ENCODE peak calls at places on chromosome 19, in four cellular contexts. One of them, this sample, is unnamed.

GRCh38 chr19:5289060-5289990 is 51.3 kb downstream of the PTPRS start:
- DNase-seq in thoracic aorta: no peak
- DNase-seq in uterus: no peak
- DNase-seq in ascending aorta: no peak
- DNase-seq in this sample: no peak

GRCh38 chr19:49861127-49861526 is 6.2 kb downstream of the PNKP start:
- DNase-seq in uterus: peak
- DNase-seq in thoracic aorta: no peak
- DNase-seq in ascending aorta: no peak
- DNase-seq in this sample: no peak

GRCh38 chr19:33296473-33297060 is 5.8 kb downstream of the CEBPA start:
- DNase-seq in ascending aorta: no peak
- DNase-seq in uterus: peak
- DNase-seq in thoracic aorta: no peak
- DNase-seq in this sample: peak

GRCh38 chr19:5913739-5914357 is at the start of gene CAPS:
- DNase-seq in ascending aorta: peak
- DNase-seq in thoracic aorta: no peak
- DNase-seq in uterus: no peak
- DNase-seq in this sample: no peak

GRCh38 chr19:42471554-42472249 is 29.0 kb upstream of the CXCL17 start:
- DNase-seq in ascending aorta: no peak
- DNase-seq in thoracic aorta: no peak
- DNase-seq in uterus: no peak
- DNase-seq in this sample: no peak

GRCh38 chr19:29810504-29810871 is 1.3 kb upstream of the CCNE1 start:
- DNase-seq in uterus: peak
- DNase-seq in ascending aorta: no peak
- DNase-seq in thoracic aorta: no peak
- DNase-seq in this sample: no peak

GRCh38 chr19:20422216-20422615 is 143.4 kb downstream of the ZNF737 start:
- DNase-seq in thoracic aorta: no peak
- DNase-seq in uterus: no peak
- DNase-seq in ascending aorta: no peak
- DNase-seq in this sample: no peak

GRCh38 chr19:42197375-42197817 is 20.1 kb downstream of the DEDD2 start:
- DNase-seq in thoracic aorta: no peak
- DNase-seq in uterus: no peak
- DNase-seq in ascending aorta: no peak
- DNase-seq in this sample: no peak

GRCh38 chr19:29590278-29590677 is 15.8 kb upstream of the POP4 start:
- DNase-seq in thoracic aorta: no peak
- DNase-seq in ascending aorta: peak
- DNase-seq in uterus: no peak
- DNase-seq in this sample: no peak

GRCh38 chr19:50003810-50004419 is 21.3 kb downstream of the VRK3 start:
- DNase-seq in thoracic aorta: peak
- DNase-seq in uterus: peak
- DNase-seq in ascending aorta: peak
- DNase-seq in this sample: peak

GRCh38 chr19:620166-620862 is 13.0 kb downstream of the POLRMT start:
- DNase-seq in uterus: no peak
- DNase-seq in thoracic aorta: no peak
- DNase-seq in ascending aorta: no peak
- DNase-seq in this sample: no peak

GRCh38 chr19:44112802-44113137 is 429 bp upstream of the ZNF225 start:
- DNase-seq in uterus: no peak
- DNase-seq in ascending aorta: no peak
- DNase-seq in thoracic aorta: no peak
- DNase-seq in this sample: no peak

GRCh38 chr19:6065685-6066365 is 44.5 kb downstream of the RFX2 start:
- DNase-seq in uterus: peak
- DNase-seq in thoracic aorta: no peak
- DNase-seq in ascending aorta: peak
- DNase-seq in this sample: no peak

GRCh38 chr19:1680976-1681375 is 28.6 kb upstream of the TCF3 start:
- DNase-seq in thoracic aorta: no peak
- DNase-seq in uterus: no peak
- DNase-seq in ascending aorta: no peak
- DNase-seq in this sample: no peak

GRCh38 chr19:40530091-40530901 is 46.4 kb upstream of the SHKBP1 start:
- DNase-seq in uterus: no peak
- DNase-seq in ascending aorta: no peak
- DNase-seq in thoracic aorta: no peak
- DNase-seq in this sample: no peak

GRCh38 chr19:2054763-2055162 is 3.7 kb upstream of the MKNK2 start:
- DNase-seq in thoracic aorta: no peak
- DNase-seq in ascending aorta: no peak
- DNase-seq in uterus: no peak
- DNase-seq in this sample: no peak

GRCh38 chr19:45045671-45046353 is 7.0 kb downstream of the CLASRP start:
- DNase-seq in ascending aorta: no peak
- DNase-seq in uterus: no peak
- DNase-seq in thoracic aorta: no peak
- DNase-seq in this sample: no peak

GRCh38 chr19:32642771-32643170 is 32.2 kb downstream of the ANKRD27 start:
- DNase-seq in ascending aorta: no peak
- DNase-seq in thoracic aorta: no peak
- DNase-seq in uterus: no peak
- DNase-seq in this sample: no peak

GRCh38 chr19:45376045-45376724 is 5.8 kb upstream of the ERCC2 start:
- DNase-seq in thoracic aorta: no peak
- DNase-seq in ascending aorta: no peak
- DNase-seq in uterus: peak
- DNase-seq in this sample: peak

GRCh38 chr19:45464861-45465427 is 2.9 kb upstream of the FOSB start:
- DNase-seq in uterus: no peak
- DNase-seq in thoracic aorta: no peak
- DNase-seq in ascending aorta: no peak
- DNase-seq in this sample: no peak

GRCh38 chr19:23823952-23824389 is 65.3 kb upstream of the ZNF681 start:
- DNase-seq in uterus: no peak
- DNase-seq in thoracic aorta: no peak
- DNase-seq in ascending aorta: no peak
- DNase-seq in this sample: no peak

DNA sequence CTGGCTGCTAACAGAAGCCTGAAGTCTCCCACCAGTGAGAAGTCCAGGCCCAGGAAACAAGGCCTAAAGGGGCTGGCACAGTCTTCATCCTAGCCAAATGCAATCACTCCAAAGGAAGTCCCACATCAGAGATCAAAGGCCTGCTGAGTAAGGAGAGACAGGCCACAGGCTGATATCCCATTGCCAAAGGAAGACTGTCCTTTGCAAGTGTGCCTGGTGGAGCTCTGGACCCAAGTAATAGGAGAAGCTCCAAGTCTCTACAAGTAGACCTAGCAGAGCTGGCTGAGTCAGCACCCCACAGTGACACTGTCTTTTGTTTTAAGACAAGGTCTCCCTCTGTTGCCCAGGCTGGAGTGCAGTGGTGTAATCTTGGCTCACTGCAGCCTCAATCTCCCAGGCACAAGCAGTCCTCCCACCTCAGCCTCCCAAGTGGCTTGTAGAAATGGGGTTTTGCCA is 4.5 kb downstream of the DBP start:
- DNase-seq in ascending aorta: no peak
- DNase-seq in uterus: no peak
- DNase-seq in thoracic aorta: no peak
- DNase-seq in this sample: no peak
- TF ChIP-seq CTCF in ascending aorta: no peak
- TF ChIP-seq CTCF in uterus: no peak
- TF ChIP-seq CTCF in thoracic aorta: no peak
- TF ChIP-seq CTCF in this sample: no peak

GRCh38 chr19:3178377-3178972 is at the start of gene S1PR4:
- DNase-seq in ascending aorta: no peak
- DNase-seq in thoracic aorta: no peak
- DNase-seq in uterus: no peak
- DNase-seq in this sample: no peak
- H3K4me3 ChIP-seq in ascending aorta: peak
- H3K4me3 ChIP-seq in thoracic aorta: peak
- H3K4me3 ChIP-seq in uterus: no peak
- H3K4me3 ChIP-seq in this sample: no peak

GRCh38 chr19:10514211-10515145 is 2.8 kb downstream of the S1PR5 start:
- DNase-seq in thoracic aorta: no peak
- DNase-seq in uterus: no peak
- DNase-seq in ascending aorta: no peak
- DNase-seq in this sample: no peak
- TF ChIP-seq CTCF in thoracic aorta: no peak
- TF ChIP-seq CTCF in uterus: no peak
- TF ChIP-seq CTCF in ascending aorta: no peak
- TF ChIP-seq CTCF in this sample: no peak

DNA sequence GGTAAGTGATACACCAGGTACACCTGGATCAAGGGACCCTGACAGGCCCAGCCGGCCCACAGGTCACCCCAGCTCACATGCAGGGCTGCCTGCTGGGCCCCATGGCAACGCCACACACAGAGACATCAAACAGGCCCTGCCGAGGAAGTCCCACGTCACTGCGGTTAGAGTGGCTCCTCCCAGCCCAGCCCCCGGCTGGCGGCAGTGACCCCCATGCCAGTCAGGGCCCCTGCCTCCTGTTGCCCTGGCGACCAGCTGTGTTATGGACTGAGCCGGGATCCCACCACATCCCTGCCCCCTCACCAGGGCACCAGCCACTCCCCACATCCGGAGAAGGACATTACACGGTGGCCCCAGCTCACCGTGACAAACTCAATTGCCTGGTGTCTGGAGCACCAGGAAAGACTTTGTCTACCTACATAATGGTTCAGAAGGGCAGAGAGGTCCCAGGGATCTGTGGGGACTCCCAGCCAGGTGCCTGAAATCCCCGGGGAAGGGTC is 30.4 kb upstream of the NANOS3 start:
- DNase-seq in uterus: peak
- DNase-seq in thoracic aorta: peak
- DNase-seq in ascending aorta: peak
- DNase-seq in this sample: no peak
- H3K4me3 ChIP-seq in uterus: no peak
- H3K4me3 ChIP-seq in thoracic aorta: peak
- H3K4me3 ChIP-seq in ascending aorta: peak
- H3K4me3 ChIP-seq in this sample: peak

GRCh38 chr19:37361994-37362393 is 8.9 kb upstream of the ZNF527 start:
- DNase-seq in ascending aorta: no peak
- DNase-seq in thoracic aorta: no peak
- DNase-seq in uterus: no peak
- DNase-seq in this sample: peak

GRCh38 chr19:37362733-37363132 is 8.2 kb upstream of the ZNF527 start:
- DNase-seq in thoracic aorta: no peak
- DNase-seq in uterus: no peak
- DNase-seq in ascending aorta: no peak
- DNase-seq in this sample: no peak
- TF ChIP-seq CTCF in thoracic aorta: no peak
- TF ChIP-seq CTCF in uterus: no peak
- TF ChIP-seq CTCF in ascending aorta: no peak
- TF ChIP-seq CTCF in this sample: no peak